ENCODE peak calls at places on chromosome 20, in nine cellular contexts. One of them, this sample, is unnamed.

GRCh38 chr20:62984666-62985065 is 22.1 kb downstream of the BHLHE23 start:
- DNase-seq in uterus: no peak
- DNase-seq in NB4: no peak
- DNase-seq in testis: no peak
- DNase-seq in tibial nerve: no peak
- DNase-seq in IMR-90: no peak
- DNase-seq in suprapubic skin: no peak
- DNase-seq in prostate gland: no peak
- DNase-seq in heart left ventricle: no peak
- DNase-seq in this sample: no peak

GRCh38 chr20:3679749-3680700 is 1.8 kb downstream of the ADAM33 start:
- DNase-seq in NB4: no peak
- DNase-seq in uterus: peak
- DNase-seq in heart left ventricle: no peak
- DNase-seq in suprapubic skin: no peak
- DNase-seq in IMR-90: peak
- DNase-seq in prostate gland: no peak
- DNase-seq in testis: peak
- DNase-seq in tibial nerve: no peak
- DNase-seq in this sample: no peak

GRCh38 chr20:23622839-23623343 is 14.9 kb downstream of the CST3 start:
- DNase-seq in suprapubic skin: no peak
- DNase-seq in NB4: peak
- DNase-seq in uterus: peak
- DNase-seq in tibial nerve: peak
- DNase-seq in prostate gland: no peak
- DNase-seq in IMR-90: peak
- DNase-seq in testis: peak
- DNase-seq in heart left ventricle: peak
- DNase-seq in this sample: no peak

GRCh38 chr20:58719971-58720371 is 27.4 kb downstream of the NPEPL1 start:
- DNase-seq in NB4: peak
- DNase-seq in heart left ventricle: peak
- DNase-seq in suprapubic skin: no peak
- DNase-seq in uterus: no peak
- DNase-seq in prostate gland: peak
- DNase-seq in tibial nerve: no peak
- DNase-seq in testis: no peak
- DNase-seq in IMR-90: no peak
- DNase-seq in this sample: no peak

GRCh38 chr20:34992751-34993417 is 37.2 kb downstream of the MYH7B start:
- DNase-seq in IMR-90: no peak
- DNase-seq in testis: no peak
- DNase-seq in suprapubic skin: no peak
- DNase-seq in prostate gland: no peak
- DNase-seq in NB4: no peak
- DNase-seq in tibial nerve: no peak
- DNase-seq in heart left ventricle: no peak
- DNase-seq in uterus: no peak
- DNase-seq in this sample: no peak

GRCh38 chr20:2800590-2801458 is at the start of gene CPXM1:
- DNase-seq in NB4: peak
- DNase-seq in testis: no peak
- DNase-seq in suprapubic skin: no peak
- DNase-seq in prostate gland: no peak
- DNase-seq in tibial nerve: no peak
- DNase-seq in heart left ventricle: no peak
- DNase-seq in uterus: no peak
- DNase-seq in IMR-90: no peak
- DNase-seq in this sample: no peak

GRCh38 chr20:61373956-61374545 is 122.0 kb downstream of the CDH4 start:
- DNase-seq in tibial nerve: no peak
- DNase-seq in testis: no peak
- DNase-seq in heart left ventricle: no peak
- DNase-seq in suprapubic skin: no peak
- DNase-seq in uterus: no peak
- DNase-seq in prostate gland: no peak
- DNase-seq in IMR-90: no peak
- DNase-seq in NB4: no peak
- DNase-seq in this sample: no peak

GRCh38 chr20:25315418-25316210 is 67.7 kb downstream of the PYGB start:
- DNase-seq in NB4: no peak
- DNase-seq in suprapubic skin: no peak
- DNase-seq in tibial nerve: peak
- DNase-seq in heart left ventricle: no peak
- DNase-seq in IMR-90: peak
- DNase-seq in prostate gland: no peak
- DNase-seq in uterus: no peak
- DNase-seq in testis: peak
- DNase-seq in this sample: no peak

GRCh38 chr20:21096321-21097043 is 9.7 kb downstream of the LINC00237 start:
- DNase-seq in uterus: no peak
- DNase-seq in suprapubic skin: no peak
- DNase-seq in tibial nerve: no peak
- DNase-seq in testis: no peak
- DNase-seq in NB4: peak
- DNase-seq in prostate gland: no peak
- DNase-seq in heart left ventricle: no peak
- DNase-seq in IMR-90: peak
- DNase-seq in this sample: no peak

GRCh38 chr20:47352332-47353223 is 3.9 kb downstream of the ZMYND8 start:
- DNase-seq in IMR-90: no peak
- DNase-seq in uterus: no peak
- DNase-seq in suprapubic skin: no peak
- DNase-seq in tibial nerve: no peak
- DNase-seq in heart left ventricle: peak
- DNase-seq in prostate gland: no peak
- DNase-seq in NB4: no peak
- DNase-seq in testis: no peak
- DNase-seq in this sample: no peak
- H3K4me3 ChIP-seq in IMR-90: no peak
- H3K4me3 ChIP-seq in uterus: no peak
- H3K4me3 ChIP-seq in suprapubic skin: peak
- H3K4me3 ChIP-seq in tibial nerve: peak
- H3K4me3 ChIP-seq in heart left ventricle: no peak
- H3K4me3 ChIP-seq in prostate gland: no peak
- H3K4me3 ChIP-seq in NB4: peak
- H3K4me3 ChIP-seq in testis: peak
- H3K4me3 ChIP-seq in this sample: peak

DNA sequence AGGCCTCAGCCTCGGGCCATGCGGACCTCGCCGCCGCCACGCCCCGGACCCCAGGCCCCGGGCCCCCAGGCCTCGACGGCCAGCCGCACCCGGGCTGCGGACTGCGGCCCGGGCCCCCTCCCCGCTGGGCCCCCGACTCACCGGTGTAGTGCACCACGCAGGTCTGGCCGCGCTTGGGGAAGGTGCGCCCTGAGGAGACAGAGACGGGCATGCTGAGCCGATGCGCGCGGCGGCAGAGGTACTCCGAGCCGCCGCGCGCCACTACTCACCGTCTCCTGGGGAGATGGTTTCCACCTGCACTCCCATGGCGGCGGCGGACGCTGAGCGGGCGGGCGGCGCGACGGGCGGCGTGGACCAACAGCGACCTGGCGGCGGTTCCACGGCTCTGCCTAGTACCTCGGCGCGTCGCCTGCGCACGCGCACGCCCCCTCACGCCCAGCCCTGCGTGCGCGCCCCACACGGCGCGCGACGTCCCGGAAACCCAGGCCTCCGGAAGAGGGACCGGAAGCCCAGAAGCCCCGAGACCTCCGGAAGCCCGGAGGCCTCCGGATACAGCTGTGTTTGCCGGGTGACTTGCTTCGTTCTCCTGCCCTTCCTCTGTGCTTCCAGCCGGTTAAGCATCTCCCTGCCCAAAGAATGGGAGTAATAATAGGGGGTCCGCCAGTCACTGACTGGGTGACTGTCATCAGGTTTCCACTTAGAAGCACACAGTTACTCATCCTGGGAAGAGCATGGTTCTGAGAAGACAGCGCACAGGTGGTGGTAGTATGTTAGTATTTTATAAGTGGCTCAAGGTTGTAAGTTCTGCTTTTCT is at the start of gene FKBP1A:
- DNase-seq in suprapubic skin: peak
- DNase-seq in uterus: peak
- DNase-seq in prostate gland: peak
- DNase-seq in IMR-90: peak
- DNase-seq in heart left ventricle: peak
- DNase-seq in testis: peak
- DNase-seq in tibial nerve: peak
- DNase-seq in NB4: peak
- DNase-seq in this sample: peak
- TF ChIP-seq POLR2A in suprapubic skin: no peak
- TF ChIP-seq POLR2A in uterus: peak
- TF ChIP-seq POLR2A in prostate gland: peak
- TF ChIP-seq POLR2A in IMR-90: peak
- TF ChIP-seq POLR2A in heart left ventricle: peak
- TF ChIP-seq POLR2A in testis: peak
- TF ChIP-seq POLR2A in tibial nerve: peak
- TF ChIP-seq POLR2A in NB4: peak
- TF ChIP-seq POLR2A in this sample: peak

GRCh38 chr20:44811150-44811685 is 872 bp upstream of the RIMS4 start:
- DNase-seq in prostate gland: no peak
- DNase-seq in suprapubic skin: no peak
- DNase-seq in IMR-90: no peak
- DNase-seq in NB4: no peak
- DNase-seq in heart left ventricle: no peak
- DNase-seq in tibial nerve: no peak
- DNase-seq in uterus: no peak
- DNase-seq in testis: no peak
- DNase-seq in this sample: no peak

GRCh38 chr20:44810061-44810390 is 320 bp downstream of the RIMS4 start:
- DNase-seq in uterus: no peak
- DNase-seq in heart left ventricle: no peak
- DNase-seq in tibial nerve: no peak
- DNase-seq in testis: no peak
- DNase-seq in prostate gland: no peak
- DNase-seq in NB4: no peak
- DNase-seq in IMR-90: no peak
- DNase-seq in suprapubic skin: no peak
- DNase-seq in this sample: no peak

GRCh38 chr20:44807684-44808056 is 2.7 kb downstream of the RIMS4 start:
- DNase-seq in testis: no peak
- DNase-seq in uterus: no peak
- DNase-seq in NB4: no peak
- DNase-seq in prostate gland: no peak
- DNase-seq in IMR-90: no peak
- DNase-seq in suprapubic skin: no peak
- DNase-seq in heart left ventricle: no peak
- DNase-seq in tibial nerve: no peak
- DNase-seq in this sample: no peak

GRCh38 chr20:44809380-44810060 is 826 bp downstream of the RIMS4 start:
- DNase-seq in IMR-90: no peak
- DNase-seq in uterus: no peak
- DNase-seq in NB4: no peak
- DNase-seq in tibial nerve: no peak
- DNase-seq in suprapubic skin: no peak
- DNase-seq in prostate gland: no peak
- DNase-seq in testis: peak
- DNase-seq in heart left ventricle: no peak
- DNase-seq in this sample: no peak

GRCh38 chr20:44810391-44811149 is at the start of gene RIMS4:
- DNase-seq in testis: peak
- DNase-seq in tibial nerve: no peak
- DNase-seq in IMR-90: no peak
- DNase-seq in suprapubic skin: no peak
- DNase-seq in uterus: no peak
- DNase-seq in prostate gland: no peak
- DNase-seq in NB4: no peak
- DNase-seq in heart left ventricle: no peak
- DNase-seq in this sample: no peak
- H3K4me3 ChIP-seq in testis: peak
- H3K4me3 ChIP-seq in tibial nerve: peak
- H3K4me3 ChIP-seq in IMR-90: no peak
- H3K4me3 ChIP-seq in suprapubic skin: peak
- H3K4me3 ChIP-seq in uterus: no peak
- H3K4me3 ChIP-seq in prostate gland: peak
- H3K4me3 ChIP-seq in NB4: no peak
- H3K4me3 ChIP-seq in heart left ventricle: no peak
- H3K4me3 ChIP-seq in this sample: peak

GRCh38 chr20:57403216-57403615 is 12.0 kb downstream of the RBM38 start:
- DNase-seq in heart left ventricle: no peak
- DNase-seq in IMR-90: no peak
- DNase-seq in suprapubic skin: no peak
- DNase-seq in testis: no peak
- DNase-seq in uterus: no peak
- DNase-seq in prostate gland: no peak
- DNase-seq in tibial nerve: no peak
- DNase-seq in NB4: peak
- DNase-seq in this sample: no peak

GRCh38 chr20:57407541-57407956 is 16.4 kb downstream of the RBM38 start:
- DNase-seq in suprapubic skin: no peak
- DNase-seq in testis: no peak
- DNase-seq in NB4: no peak
- DNase-seq in heart left ventricle: no peak
- DNase-seq in IMR-90: no peak
- DNase-seq in tibial nerve: no peak
- DNase-seq in prostate gland: no peak
- DNase-seq in uterus: no peak
- DNase-seq in this sample: no peak

GRCh38 chr20:57402206-57403125 is 11.3 kb downstream of the RBM38 start:
- DNase-seq in suprapubic skin: no peak
- DNase-seq in IMR-90: no peak
- DNase-seq in uterus: no peak
- DNase-seq in NB4: no peak
- DNase-seq in heart left ventricle: no peak
- DNase-seq in prostate gland: no peak
- DNase-seq in tibial nerve: no peak
- DNase-seq in testis: no peak
- DNase-seq in this sample: no peak

GRCh38 chr20:57405236-57406016 is 14.2 kb downstream of the RBM38 start:
- DNase-seq in heart left ventricle: no peak
- DNase-seq in prostate gland: no peak
- DNase-seq in uterus: no peak
- DNase-seq in IMR-90: no peak
- DNase-seq in testis: no peak
- DNase-seq in NB4: no peak
- DNase-seq in tibial nerve: no peak
- DNase-seq in suprapubic skin: no peak
- DNase-seq in this sample: no peak

DNA sequence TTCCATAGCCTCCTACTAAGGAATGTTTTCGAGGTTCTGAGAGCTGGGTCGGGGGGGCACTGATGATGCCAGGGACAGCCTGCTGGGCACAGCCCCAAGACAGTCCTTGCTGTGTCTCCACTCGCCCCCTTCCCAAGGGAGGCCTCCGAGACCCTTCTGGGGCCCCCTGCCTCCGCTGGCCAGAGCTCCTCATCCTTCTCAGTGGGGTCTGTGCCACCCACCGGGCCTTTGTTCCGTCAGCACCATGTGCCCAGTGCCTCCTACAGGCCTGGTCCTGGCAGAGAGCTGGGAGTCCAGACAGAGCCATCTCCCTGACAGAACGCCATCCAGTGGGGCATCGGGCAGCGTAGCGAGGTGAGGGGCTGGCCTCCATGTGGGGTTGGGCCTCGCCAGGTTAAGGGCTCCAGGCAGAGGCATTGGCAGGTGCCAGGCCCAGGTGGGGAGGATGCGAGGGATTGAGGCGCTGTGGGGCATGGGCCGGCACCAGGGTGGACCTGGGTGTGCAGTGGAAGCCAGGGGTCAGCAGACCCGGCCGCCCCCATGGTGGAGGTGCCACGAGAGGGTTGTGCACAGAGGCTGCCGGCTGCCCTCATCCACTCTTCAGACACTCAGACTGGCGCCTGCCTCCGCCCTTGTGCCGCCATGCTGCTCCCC is 13.3 kb downstream of the RBM38 start:
- DNase-seq in testis: no peak
- DNase-seq in uterus: no peak
- DNase-seq in prostate gland: no peak
- DNase-seq in NB4: no peak
- DNase-seq in suprapubic skin: no peak
- DNase-seq in tibial nerve: no peak
- DNase-seq in heart left ventricle: no peak
- DNase-seq in IMR-90: no peak
- DNase-seq in this sample: no peak
- TF ChIP-seq POLR2A in testis: no peak
- TF ChIP-seq POLR2A in uterus: no peak
- TF ChIP-seq POLR2A in prostate gland: no peak
- TF ChIP-seq POLR2A in NB4: no peak
- TF ChIP-seq POLR2A in suprapubic skin: no peak
- TF ChIP-seq POLR2A in tibial nerve: no peak
- TF ChIP-seq POLR2A in heart left ventricle: no peak
- TF ChIP-seq POLR2A in IMR-90: no peak
- TF ChIP-seq POLR2A in this sample: no peak